ENCODE peak calls at places on chromosomes 3 and 15, in nine cellular contexts. One of them, this sample, is unnamed.

GRCh38 chr3:150253622-150254021 is 154.5 kb upstream of the TSC22D2 start:
- DNase-seq in iris pigment epithelial cell: no peak
- DNase-seq in Caki2: peak; percentile 33
- DNase-seq in GM18507: no peak
- DNase-seq in endothelial cell: no peak
- DNase-seq in GM13976: no peak
- DNase-seq in left ventricle myocardium superior: no peak
- DNase-seq in neural crest cell: no peak
- DNase-seq in activated CD8-positive, alpha-beta memory T cell treated with anti-CD3 and anti-CD28 coated beads, Interleukin-2, amount 10 ng/mL, durations not matched to agents 7 days and 5 days: no peak
- DNase-seq in this sample: no peak

GRCh38 chr3:59425371-59425770 is 375.5 kb upstream of the CFAP20DC start:
- DNase-seq in GM18507: no peak
- DNase-seq in endothelial cell: no peak
- DNase-seq in neural crest cell: no peak
- DNase-seq in Caki2: no peak
- DNase-seq in activated CD8-positive, alpha-beta memory T cell treated with anti-CD3 and anti-CD28 coated beads, Interleukin-2, amount 10 ng/mL, durations not matched to agents 7 days and 5 days: no peak
- DNase-seq in left ventricle myocardium superior: no peak
- DNase-seq in iris pigment epithelial cell: peak; percentile 98
- DNase-seq in GM13976: no peak
- DNase-seq in this sample: no peak

GRCh38 chr15:91548588-91548987 is 304.9 kb upstream of the SLCO3A1 start:
- DNase-seq in Caki2: no peak
- DNase-seq in left ventricle myocardium superior: peak; percentile 72
- DNase-seq in neural crest cell: no peak
- DNase-seq in iris pigment epithelial cell: no peak
- DNase-seq in activated CD8-positive, alpha-beta memory T cell treated with anti-CD3 and anti-CD28 coated beads, Interleukin-2, amount 10 ng/mL, durations not matched to agents 7 days and 5 days: no peak
- DNase-seq in GM13976: no peak
- DNase-seq in GM18507: no peak
- DNase-seq in endothelial cell: no peak
- DNase-seq in this sample: no peak

GRCh38 chr3:99952306-99952705 is 134.6 kb downstream of the CMSS1 start:
- DNase-seq in Caki2: peak; percentile 16
- DNase-seq in left ventricle myocardium superior: no peak
- DNase-seq in activated CD8-positive, alpha-beta memory T cell treated with anti-CD3 and anti-CD28 coated beads, Interleukin-2, amount 10 ng/mL, durations not matched to agents 7 days and 5 days: no peak
- DNase-seq in neural crest cell: no peak
- DNase-seq in iris pigment epithelial cell: peak; percentile 54
- DNase-seq in endothelial cell: no peak
- DNase-seq in GM18507: no peak
- DNase-seq in GM13976: no peak
- DNase-seq in this sample: no peak

GRCh38 chr3:127177226-127177625 is 15.7 kb upstream of the PRR23E start:
- DNase-seq in endothelial cell: no peak
- DNase-seq in Caki2: no peak
- DNase-seq in GM13976: peak; percentile 24
- DNase-seq in iris pigment epithelial cell: no peak
- DNase-seq in GM18507: no peak
- DNase-seq in activated CD8-positive, alpha-beta memory T cell treated with anti-CD3 and anti-CD28 coated beads, Interleukin-2, amount 10 ng/mL, durations not matched to agents 7 days and 5 days: no peak
- DNase-seq in neural crest cell: no peak
- DNase-seq in left ventricle myocardium superior: no peak
- DNase-seq in this sample: no peak

GRCh38 chr3:124053871-124054270 is 61.9 kb upstream of the ROPN1 start:
- DNase-seq in Caki2: peak; percentile 52
- DNase-seq in GM18507: no peak
- DNase-seq in endothelial cell: no peak
- DNase-seq in left ventricle myocardium superior: no peak
- DNase-seq in neural crest cell: no peak
- DNase-seq in iris pigment epithelial cell: no peak
- DNase-seq in activated CD8-positive, alpha-beta memory T cell treated with anti-CD3 and anti-CD28 coated beads, Interleukin-2, amount 10 ng/mL, durations not matched to agents 7 days and 5 days: no peak
- DNase-seq in GM13976: no peak
- DNase-seq in this sample: no peak

GRCh38 chr3:56001537-56001936 is 466.7 kb downstream of the ERC2 start:
- DNase-seq in GM18507: no peak
- DNase-seq in left ventricle myocardium superior: no peak
- DNase-seq in activated CD8-positive, alpha-beta memory T cell treated with anti-CD3 and anti-CD28 coated beads, Interleukin-2, amount 10 ng/mL, durations not matched to agents 7 days and 5 days: no peak
- DNase-seq in Caki2: no peak
- DNase-seq in GM13976: no peak
- DNase-seq in endothelial cell: no peak
- DNase-seq in neural crest cell: no peak
- DNase-seq in iris pigment epithelial cell: peak; percentile 9
- DNase-seq in this sample: no peak

GRCh38 chr15:77181305-77182074 is 110.6 kb upstream of the TSPAN3 start:
- DNase-seq in Caki2: no peak
- DNase-seq in GM18507: no peak
- DNase-seq in GM13976: peak; percentile 36
- DNase-seq in activated CD8-positive, alpha-beta memory T cell treated with anti-CD3 and anti-CD28 coated beads, Interleukin-2, amount 10 ng/mL, durations not matched to agents 7 days and 5 days: peak; percentile 73
- DNase-seq in iris pigment epithelial cell: no peak
- DNase-seq in endothelial cell: no peak
- DNase-seq in neural crest cell: no peak
- DNase-seq in left ventricle myocardium superior: no peak
- DNase-seq in this sample: no peak

GRCh38 chr3:69871256-69871655 is 128.3 kb upstream of the SAMMSON start:
- DNase-seq in iris pigment epithelial cell: no peak
- DNase-seq in endothelial cell: no peak
- DNase-seq in GM18507: no peak
- DNase-seq in Caki2: peak; percentile 37
- DNase-seq in GM13976: no peak
- DNase-seq in activated CD8-positive, alpha-beta memory T cell treated with anti-CD3 and anti-CD28 coated beads, Interleukin-2, amount 10 ng/mL, durations not matched to agents 7 days and 5 days: no peak
- DNase-seq in neural crest cell: no peak
- DNase-seq in left ventricle myocardium superior: no peak
- DNase-seq in this sample: no peak

GRCh38 chr3:14143826-14144225 is 19.0 kb downstream of the TMEM43 start:
- DNase-seq in endothelial cell: no peak
- DNase-seq in left ventricle myocardium superior: no peak
- DNase-seq in activated CD8-positive, alpha-beta memory T cell treated with anti-CD3 and anti-CD28 coated beads, Interleukin-2, amount 10 ng/mL, durations not matched to agents 7 days and 5 days: no peak
- DNase-seq in Caki2: peak; percentile 53
- DNase-seq in GM13976: no peak
- DNase-seq in iris pigment epithelial cell: peak; percentile 97
- DNase-seq in neural crest cell: no peak
- DNase-seq in GM18507: no peak
- DNase-seq in this sample: no peak

GRCh38 chr15:96977886-96978285 is 647.4 kb downstream of the NR2F2 start:
- DNase-seq in iris pigment epithelial cell: no peak
- DNase-seq in Caki2: no peak
- DNase-seq in left ventricle myocardium superior: no peak
- DNase-seq in neural crest cell: no peak
- DNase-seq in activated CD8-positive, alpha-beta memory T cell treated with anti-CD3 and anti-CD28 coated beads, Interleukin-2, amount 10 ng/mL, durations not matched to agents 7 days and 5 days: no peak
- DNase-seq in GM13976: no peak
- DNase-seq in GM18507: no peak
- DNase-seq in endothelial cell: no peak
- DNase-seq in this sample: no peak

GRCh38 chr15:63675263-63675662 is 78.1 kb downstream of the FBXL22 start:
- DNase-seq in left ventricle myocardium superior: no peak
- DNase-seq in activated CD8-positive, alpha-beta memory T cell treated with anti-CD3 and anti-CD28 coated beads, Interleukin-2, amount 10 ng/mL, durations not matched to agents 7 days and 5 days: no peak
- DNase-seq in iris pigment epithelial cell: no peak
- DNase-seq in GM13976: no peak
- DNase-seq in GM18507: no peak
- DNase-seq in endothelial cell: no peak
- DNase-seq in Caki2: no peak
- DNase-seq in neural crest cell: no peak
- DNase-seq in this sample: no peak

GRCh38 chr3:127610105-127610504 is 11.9 kb downstream of the MCM2 start:
- DNase-seq in left ventricle myocardium superior: no peak
- DNase-seq in endothelial cell: no peak
- DNase-seq in activated CD8-positive, alpha-beta memory T cell treated with anti-CD3 and anti-CD28 coated beads, Interleukin-2, amount 10 ng/mL, durations not matched to agents 7 days and 5 days: no peak
- DNase-seq in GM18507: no peak
- DNase-seq in GM13976: no peak
- DNase-seq in iris pigment epithelial cell: peak; percentile 31
- DNase-seq in neural crest cell: no peak
- DNase-seq in Caki2: no peak
- DNase-seq in this sample: no peak

GRCh38 chr15:52731732-52732470 is 52.7 kb upstream of the ATOSA start:
- DNase-seq in left ventricle myocardium superior: no peak
- DNase-seq in Caki2: no peak
- DNase-seq in neural crest cell: no peak
- DNase-seq in iris pigment epithelial cell: no peak
- DNase-seq in activated CD8-positive, alpha-beta memory T cell treated with anti-CD3 and anti-CD28 coated beads, Interleukin-2, amount 10 ng/mL, durations not matched to agents 7 days and 5 days: no peak
- DNase-seq in GM13976: no peak
- DNase-seq in endothelial cell: no peak
- DNase-seq in GM18507: no peak
- DNase-seq in this sample: no peak

This sample was measured in C1 segment of cervical spinal cord.